ENCODE peak calls at places on chromosomes 3 and 15, in nine cellular contexts. E, O, C, Q, M, S, G, J and V are unnamed samples.

GRCh38 chr3:66904816-66905543 is 93.1 kb upstream of the KBTBD8 start:
- DNase-seq in M (no peak), G (no peak), S (no peak), C (no peak), J (no peak), E (no peak), Q (no peak), O (no peak), V (peak; percentile 19)

GRCh38 chr3:187736418-187736871 is 8.8 kb downstream of the BCL6 start:
- DNase-seq in C (no peak), J (peak; percentile 62), E (peak; percentile 35), S (no peak), G (peak; percentile 29), O (no peak), M (no peak), Q (no peak), V (no peak)

GRCh38 chr3:16400143-16400935 is 113.2 kb downstream of the RFTN1 start:
- DNase-seq in C (no peak), S (no peak), E (no peak), J (peak; percentile 17), G (no peak), Q (no peak), O (no peak), M (no peak), V (no peak)

GRCh38 chr15:55106155-55106554 is 90.6 kb downstream of the RSL24D1 start:
- DNase-seq in M (no peak), O (no peak), G (no peak), Q (no peak), J (no peak), S (no peak), C (no peak), E (no peak), V (no peak)

GRCh38 chr3:194587438-194587931 is 45.7 kb downstream of the TMEM44 start:
- DNase-seq in Q (no peak), C (peak; percentile 70), O (no peak), E (peak; percentile 37), M (no peak), G (no peak), S (no peak), J (peak; percentile 87), V (no peak)

GRCh38 chr3:195015021-195015420 is 255.9 kb downstream of the XXYLT1 start:
- DNase-seq in S (no peak), Q (no peak), C (no peak), E (no peak), M (no peak), O (peak; percentile 18), G (no peak), J (peak; percentile 27), V (no peak)

GRCh38 chr3:188683032-188683491 is 488.7 kb upstream of the TPRG1 start:
- DNase-seq in Q (no peak), S (no peak), M (no peak), O (no peak), E (peak; percentile 31), G (no peak), J (peak; percentile 97), C (no peak), V (peak; percentile 91)

GRCh38 chr15:90557147-90557546 is 27.4 kb downstream of the CRTC3 start:
- DNase-seq in G (no peak), S (no peak), C (no peak), E (no peak), O (no peak), M (no peak), J (no peak), Q (no peak), V (no peak)

GRCh38 chr3:56357266-56357665 is 111.0 kb downstream of the ERC2 start:
- DNase-seq in E (no peak), S (no peak), M (no peak), G (no peak), Q (no peak), C (no peak), O (no peak), J (peak; percentile 53), V (no peak)

GRCh38 chr15:64379216-64379960 is 1.9 kb downstream of the PCLAF start:
- DNase-seq in Q (no peak), C (no peak), O (no peak), G (no peak), J (peak; percentile 4), M (no peak), S (no peak), E (no peak), V (no peak)

GRCh38 chr3:127053026-127053425 is 70.1 kb downstream of the PLXNA1 start:
- DNase-seq in Q (no peak), C (no peak), S (no peak), G (no peak), E (no peak), M (no peak), O (peak; percentile 33), J (no peak), V (no peak)

GRCh38 chr15:99132584-99133287 is 27.9 kb downstream of the SYNM start:
- DNase-seq in S (no peak), M (no peak), C (no peak), Q (no peak), E (no peak), G (no peak), J (no peak), O (no peak), V (no peak)

GRCh38 chr15:77568960-77569646 is 63.6 kb downstream of the LINGO1 start:
- DNase-seq in G (no peak), J (peak; percentile 26), Q (no peak), E (peak; percentile 4), S (no peak), C (no peak), M (peak; percentile 57), O (peak; percentile 75), V (no peak)

GRCh38 chr3:76345878-76346277 is 560.5 kb upstream of the ZNF717 start:
- DNase-seq in M (no peak), J (no peak), G (no peak), E (no peak), C (no peak), O (no peak), S (no peak), Q (no peak), V (no peak)

GRCh38 chr15:77821188-77821958 is 188.7 kb upstream of the LINGO1 start:
- DNase-seq in G (peak; percentile 74), O (no peak), M (no peak), S (peak; percentile 93), Q (no peak), E (peak; percentile 60), C (peak; percentile 54), J (peak; percentile 50), V (no peak)

GRCh38 chr3:66405701-66406091 is 95.1 kb downstream of the LRIG1 start:
- DNase-seq in E (no peak), O (no peak), Q (no peak), S (no peak), M (no peak), G (no peak), C (no peak), J (peak; percentile 86), V (no peak)

GRCh38 chr3:11726146-11726545 is 82.4 kb upstream of the VGLL4 start:
- DNase-seq in O (no peak), S (no peak), C (no peak), E (no peak), G (no peak), J (no peak), Q (no peak), M (no peak), V (no peak)

GRCh38 chr3:52322466-52322865 is 6.3 kb downstream of the DNAH1 start:
- DNase-seq in M (no peak), J (no peak), C (no peak), Q (no peak), E (no peak), S (no peak), O (no peak), G (no peak), V (no peak)

GRCh38 chr15:56871180-56871579 is 47.3 kb upstream of the TCF12 start:
- DNase-seq in S (peak; percentile 18), E (no peak), M (no peak), Q (no peak), G (no peak), J (peak; percentile 76), O (no peak), C (no peak), V (peak; percentile 21)

GRCh38 chr15:56866798-56867197 is 51.6 kb upstream of the TCF12 start:
- DNase-seq in E (no peak), C (no peak), S (no peak), O (no peak), M (no peak), J (peak; percentile 8), Q (no peak), G (no peak), V (no peak)

GRCh38 chr15:56868251-56868650 is 50.2 kb upstream of the TCF12 start:
- DNase-seq in Q (no peak), E (no peak), S (no peak), G (no peak), M (no peak), C (no peak), O (no peak), J (no peak), V (no peak)

GRCh38 chr15:56871867-56872266 is 46.6 kb upstream of the TCF12 start:
- DNase-seq in J (peak; percentile 35), G (no peak), M (no peak), C (no peak), Q (no peak), E (no peak), S (no peak), O (no peak), V (no peak)

GRCh38 chr15:56869573-56869972 is 48.9 kb upstream of the TCF12 start:
- DNase-seq in M (peak; percentile 50), Q (no peak), E (peak; percentile 43), C (peak; percentile 36), J (no peak), G (peak; percentile 59), O (no peak), S (no peak), V (no peak)
- TF ChIP-seq CTCF in M (peak; percentile 39), Q (peak; percentile 55), E (peak; percentile 25), C (peak; percentile 61), J (peak; percentile 46), G (peak; percentile 16), O (peak; percentile 51), S (peak; percentile 72), V (peak; percentile 26)

DNA sequence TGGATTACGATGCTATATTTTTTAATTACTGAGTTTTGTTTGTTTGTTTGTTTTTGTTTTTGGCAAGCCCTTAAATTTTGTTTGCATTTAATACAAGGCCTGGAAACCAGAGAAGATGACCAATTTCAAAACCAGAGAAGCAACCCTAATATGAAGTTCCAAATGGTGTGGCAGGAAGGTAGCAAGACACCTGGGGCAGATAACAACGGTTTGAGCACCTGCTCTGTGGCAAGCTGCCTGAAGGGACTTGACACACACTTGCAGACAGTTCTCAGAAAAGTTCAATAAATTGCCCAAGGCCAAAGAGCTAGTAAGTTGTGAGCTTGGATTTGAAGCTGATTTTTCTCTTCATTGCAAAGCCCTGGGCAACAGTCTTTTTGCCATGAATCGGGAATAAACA is 151.2 kb upstream of the UBE2E1 start:
- DNase-seq in Q (peak; percentile 82), O (no peak), G (no peak), J (no peak), C (no peak), M (no peak), S (no peak), E (no peak), V (no peak)
- H3K4me3 ChIP-seq in Q (no peak overlapping the region), O (no peak overlapping the region), G (no peak overlapping the region), J (no peak overlapping the region), C (no peak overlapping the region), M (no peak overlapping the region), S (no peak overlapping the region), E (no peak overlapping the region), V (no peak overlapping the region)

GRCh38 chr3:89049119-89049518 is 58.3 kb upstream of the EPHA3 start:
- DNase-seq in Q (no peak), S (no peak), O (no peak), E (no peak), C (no peak), J (no peak), M (no peak), G (no peak), V (no peak)
- TF ChIP-seq CTCF in Q (peak; percentile 31), S (no peak), O (no peak), E (no peak), C (no peak), J (peak; percentile 22), M (no peak), G (no peak), V (peak; percentile 40)

GRCh38 chr3:83230376-83230775 is 1468.9 kb upstream of the GBE1 start:
- DNase-seq in M (no peak), O (no peak), Q (no peak), G (no peak), S (no peak), J (no peak), E (no peak), C (no peak), V (no peak)
- H3K4me3 ChIP-seq in M (no peak overlapping the region), O (no peak overlapping the region), Q (no peak overlapping the region), G (no peak overlapping the region), S (no peak overlapping the region), J (no peak overlapping the region), E (no peak overlapping the region), C (no peak overlapping the region), V (no peak overlapping the region)